ENCODE peak calls at places on chromosome 2, in eight cellular contexts. K, W, Q, J, T, A, M and D are unnamed samples. For H3K36me3, the result is how much of the 10 kb centered on the place peaks cover.

GRCh38 chr2:10079931-10080535 is at the start of gene CYS1:
- DNase-seq in K (peak), W (peak), Q (peak), J (no peak), T (peak), A (no peak), M (peak), D (no peak)

GRCh38 chr2:17610521-17610920 is 70.0 kb downstream of the VSNL1 start:
- DNase-seq in K (peak), W (no peak), Q (peak), J (peak), T (no peak), A (no peak), M (no peak), D (no peak)

GRCh38 chr2:156394033-156394741 is 42.0 kb upstream of the GPD2 start:
- DNase-seq in K (no peak), W (no peak), Q (no peak), J (no peak), T (no peak), A (no peak), M (peak), D (no peak)

GRCh38 chr2:198615972-198616371 is 811.6 kb downstream of the PLCL1 start:
- DNase-seq in K (no peak), W (no peak), Q (no peak), J (peak), T (peak), A (peak), M (no peak), D (no peak)

GRCh38 chr2:27891063-27891819 is 712 bp downstream of the BABAM2 start:
- DNase-seq in K (peak), W (peak), Q (peak), J (peak), T (peak), A (peak), M (peak), D (peak)

GRCh38 chr2:39080152-39080551 is 40.7 kb downstream of the SOS1 start:
- DNase-seq in K (no peak), W (no peak), Q (peak), J (no peak), T (no peak), A (no peak), M (no peak), D (no peak)

GRCh38 chr2:85243101-85244072 is 84.4 kb downstream of the TGOLN2 start:
- DNase-seq in K (peak), W (peak), Q (peak), J (peak), T (no peak), A (peak), M (peak), D (no peak)

GRCh38 chr2:112958428-112959108 is 19.2 kb upstream of the IL36G start:
- DNase-seq in K (peak), W (no peak), Q (peak), J (peak), T (peak), A (no peak), M (peak), D (peak)

GRCh38 chr2:167212054-167212648 is 323.9 kb downstream of the XIRP2 start:
- DNase-seq in K (peak), W (no peak), Q (peak), J (peak), T (peak), A (no peak), M (peak), D (peak)

GRCh38 chr2:88658318-88658717 is 31.1 kb upstream of the EIF2AK3 start:
- DNase-seq in K (no peak), W (no peak), Q (no peak), J (peak), T (no peak), A (no peak), M (no peak), D (peak)

GRCh38 chr2:196515041-196515440 is 124.5 kb upstream of the CCDC150 start:
- DNase-seq in K (no peak), W (no peak), Q (no peak), J (no peak), T (no peak), A (no peak), M (no peak), D (no peak)

GRCh38 chr2:67515538-67515937 is 118.4 kb downstream of the ETAA1 start:
- DNase-seq in K (peak), W (no peak), Q (no peak), J (no peak), T (no peak), A (no peak), M (no peak), D (no peak)

GRCh38 chr2:65722028-65722427 is 289.6 kb upstream of the SPRED2 start:
- DNase-seq in K (peak), W (peak), Q (peak), J (peak), T (peak), A (peak), M (peak), D (peak)

GRCh38 chr2:85448840-85449588 is 30.5 kb downstream of the SH2D6 start:
- DNase-seq in K (no peak), W (no peak), Q (no peak), J (no peak), T (no peak), A (no peak), M (no peak), D (no peak)

GRCh38 chr2:204207851-204208250 is 271.3 kb downstream of the ICOS start:
- DNase-seq in K (no peak), W (no peak), Q (no peak), J (no peak), T (no peak), A (no peak), M (no peak), D (no peak)

GRCh38 chr2:232543491-232543890 is 4.0 kb downstream of the CHRNG start:
- DNase-seq in K (no peak), W (no peak), Q (no peak), J (no peak), T (no peak), A (no peak), M (no peak), D (no peak)

GRCh38 chr2:30147196-30147714 is 448 bp downstream of the YPEL5 start:
- DNase-seq in K (peak), W (no peak), Q (peak), J (no peak), T (peak), A (no peak), M (no peak), D (no peak)

GRCh38 chr2:26477126-26477910 is 606 bp downstream of the OTOF start:
- DNase-seq in K (no peak), W (no peak), Q (no peak), J (no peak), T (no peak), A (no peak), M (peak), D (no peak)

GRCh38 chr2:236795176-236795860 is 225.7 kb downstream of the ACKR3 start:
- DNase-seq in K (no peak), W (no peak), Q (no peak), J (peak), T (no peak), A (no peak), M (no peak), D (no peak)

GRCh38 chr2:212528106-212528856 is 10.3 kb downstream of the ERBB4 start:
- DNase-seq in K (peak), W (no peak), Q (no peak), J (no peak), T (no peak), A (no peak), M (no peak), D (no peak)

GRCh38 chr2:222709191-222709891 is 37.9 kb downstream of the MOGAT1 start:
- DNase-seq in K (peak), W (peak), Q (peak), J (peak), T (peak), A (peak), M (peak), D (peak)

GRCh38 chr2:1807167-1807566 is 62.9 kb upstream of the PXDN start:
- DNase-seq in K (no peak), W (no peak), Q (no peak), J (no peak), T (no peak), A (no peak), M (no peak), D (no peak)

GRCh38 chr2:133768261-133769021 is 200.2 kb upstream of the NCKAP5 start:
- DNase-seq in K (no peak), W (no peak), Q (no peak), J (no peak), T (no peak), A (no peak), M (no peak), D (peak)

GRCh38 chr2:35081001-35081628 is 1274.5 kb upstream of the CRIM1 start:
- DNase-seq in K (no peak), W (no peak), Q (no peak), J (peak), T (no peak), A (no peak), M (no peak), D (peak)

GRCh38 chr2:191637182-191638078 is 40.5 kb upstream of the NABP1 start:
- DNase-seq in K (no peak), W (no peak), Q (peak), J (peak), T (peak), A (no peak), M (no peak), D (peak)

GRCh38 chr2:74481961-74482800 is 617 bp downstream of the CCDC142 start:
- DNase-seq in K (peak), W (no peak), Q (peak), J (no peak), T (peak), A (peak), M (peak), D (peak)

GRCh38 chr2:224892574-224893204 is 149.6 kb downstream of the DOCK10 start:
- DNase-seq in K (no peak), W (no peak), Q (no peak), J (no peak), T (no peak), A (no peak), M (peak), D (no peak)

GRCh38 chr2:11745613-11746375 is 638 bp upstream of the LPIN1 start:
- DNase-seq in K (no peak), W (no peak), Q (no peak), J (no peak), T (no peak), A (no peak), M (no peak), D (no peak)

GRCh38 chr2:56534321-56534720 is 350.5 kb downstream of the CCDC85A start:
- DNase-seq in K (no peak), W (no peak), Q (no peak), J (no peak), T (no peak), A (no peak), M (no peak), D (no peak)

GRCh38 chr2:127066942-127067341 is 40.0 kb downstream of the BIN1 start:
- DNase-seq in K (no peak), W (peak), Q (no peak), J (peak), T (no peak), A (peak), M (no peak), D (no peak)
- H3K36me3 ChIP-seq in K (under half), W (under half), Q (under half), J (under half), T (under half), A (under half), M (under half), D (under half)

GRCh38 chr2:231411871-231412615 is 16.5 kb downstream of the B3GNT7 start:
- DNase-seq in K (peak), W (peak), Q (no peak), J (peak), T (peak), A (peak), M (peak), D (peak)

GRCh38 chr2:231412616-231412963 is 17.1 kb downstream of the B3GNT7 start:
- DNase-seq in K (no peak), W (no peak), Q (no peak), J (no peak), T (no peak), A (no peak), M (no peak), D (no peak)

GRCh38 chr2:231411237-231411636 is 15.7 kb downstream of the B3GNT7 start:
- DNase-seq in K (no peak), W (no peak), Q (no peak), J (no peak), T (no peak), A (no peak), M (peak), D (no peak)

GRCh38 chr2:231409773-231410172 is 14.3 kb downstream of the B3GNT7 start:
- DNase-seq in K (no peak), W (no peak), Q (no peak), J (no peak), T (no peak), A (peak), M (no peak), D (no peak)

DNA sequence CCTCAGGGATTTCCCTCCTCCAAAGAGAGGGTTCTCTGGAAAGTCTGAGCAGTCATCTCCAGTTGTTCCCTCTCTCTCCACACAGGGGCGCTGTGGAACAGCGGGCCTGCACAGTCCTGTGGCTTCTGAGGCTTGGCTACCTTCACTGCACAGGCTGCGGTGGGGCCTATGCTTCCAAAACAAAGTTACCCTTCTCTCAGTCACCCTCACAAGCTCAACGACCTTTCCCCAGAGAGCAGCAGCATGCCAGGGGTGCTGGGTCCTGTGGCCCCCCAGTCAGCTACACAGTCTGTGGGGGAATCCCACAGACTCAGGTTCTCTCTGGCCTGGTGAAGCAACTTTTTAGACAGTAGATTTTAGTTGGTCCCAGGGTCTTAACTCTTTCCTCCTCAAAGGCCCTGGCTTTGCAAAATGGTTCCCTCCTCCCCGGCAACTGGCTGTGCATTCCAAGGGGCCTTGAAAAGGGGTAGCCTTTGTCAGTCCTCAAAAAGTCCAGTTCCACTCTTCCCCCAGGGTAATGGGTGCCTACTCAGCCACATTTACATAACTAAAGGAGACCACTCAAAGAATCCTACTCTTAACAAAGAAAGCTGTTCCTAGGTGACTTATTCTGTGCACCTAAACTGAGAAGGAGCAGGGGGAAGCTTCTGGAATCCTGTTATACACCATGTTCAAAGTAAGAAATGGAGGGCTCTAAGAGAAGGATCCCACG is 14.9 kb downstream of the B3GNT7 start:
- DNase-seq in K (no peak), W (no peak), Q (peak), J (no peak), T (no peak), A (no peak), M (peak), D (no peak)
- TF ChIP-seq CTCF in K (peak), W (no peak), Q (peak), J (peak), T (peak), A (peak), M (peak), D (peak)

DNA sequence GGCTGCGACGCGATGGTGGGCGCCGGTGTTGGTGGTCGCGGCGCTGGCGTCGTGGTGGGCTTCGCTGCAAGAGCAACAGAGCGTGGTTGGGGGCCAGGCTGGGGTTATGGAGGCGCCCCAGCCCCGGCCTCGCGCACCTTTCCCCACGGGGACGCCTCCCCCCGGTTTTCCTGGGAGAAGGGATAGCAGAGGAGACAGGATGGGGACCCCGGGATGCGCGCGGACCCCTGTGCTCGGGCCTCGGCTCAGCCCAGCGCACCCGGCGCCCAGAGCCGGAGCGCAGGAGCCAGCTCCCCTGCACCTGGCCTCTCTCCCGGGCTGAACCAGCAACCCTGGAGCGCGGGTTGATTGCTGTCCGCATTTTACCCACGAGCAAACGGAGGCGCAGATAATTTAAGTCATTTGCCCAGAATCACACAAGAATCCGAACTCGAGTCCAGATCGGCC is 1.0 kb downstream of the CD8A start:
- DNase-seq in K (no peak), W (no peak), Q (no peak), J (no peak), T (no peak), A (no peak), M (peak), D (no peak)
- H3K4me3 ChIP-seq in K (no peak), W (peak), Q (no peak), J (no peak), T (no peak), A (no peak), M (peak), D (no peak)

DNA sequence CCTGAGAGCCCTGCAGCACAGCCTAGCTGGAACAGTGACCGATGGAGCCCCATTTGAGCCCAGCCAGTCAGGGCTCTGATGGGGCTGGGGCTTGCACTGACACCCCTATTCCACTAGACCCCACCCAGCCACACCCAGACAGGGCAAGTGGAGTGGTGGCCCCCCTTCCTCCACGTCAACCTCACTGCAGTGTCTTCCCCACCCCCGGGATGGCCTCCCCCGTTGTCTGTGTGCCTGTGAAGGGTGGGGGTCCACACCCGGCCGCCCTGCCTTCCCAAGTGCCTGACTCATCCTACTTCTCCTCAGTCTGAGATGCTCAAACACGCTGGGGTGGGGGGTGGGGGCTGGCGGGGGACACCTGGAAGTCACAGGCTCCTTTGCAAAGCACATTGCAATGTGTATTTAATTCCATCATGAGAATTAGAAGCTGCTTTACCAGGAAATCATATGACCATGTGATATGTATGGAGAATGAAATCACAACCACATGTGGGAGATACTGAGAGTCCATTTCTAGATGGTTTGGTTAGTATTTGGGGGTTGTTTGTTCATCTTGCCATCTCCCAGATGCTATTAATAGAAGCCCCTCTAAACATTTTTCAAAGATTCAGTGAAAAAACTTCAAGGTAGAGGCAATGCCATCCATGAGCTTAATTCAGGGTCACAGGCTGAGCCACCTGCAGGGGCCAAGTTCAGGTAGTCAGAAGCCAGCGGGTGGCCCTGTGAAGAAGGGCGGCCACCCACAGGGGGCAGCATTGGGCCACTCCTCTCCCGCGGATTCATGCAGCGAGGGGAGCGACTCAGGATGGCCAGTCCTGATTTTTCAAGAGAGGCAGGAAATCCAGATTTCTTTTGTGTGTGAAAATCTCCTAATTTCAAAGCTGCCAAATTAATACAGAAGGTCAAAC is 22.7 kb upstream of the GMPPA start:
- DNase-seq in K (peak), W (peak), Q (peak), J (peak), T (peak), A (peak), M (peak), D (peak)
- H3K36me3 ChIP-seq in K (under half), W (under half), Q (under half), J (under half), T (under half), A (under half), M (under half), D (under half)

DNA sequence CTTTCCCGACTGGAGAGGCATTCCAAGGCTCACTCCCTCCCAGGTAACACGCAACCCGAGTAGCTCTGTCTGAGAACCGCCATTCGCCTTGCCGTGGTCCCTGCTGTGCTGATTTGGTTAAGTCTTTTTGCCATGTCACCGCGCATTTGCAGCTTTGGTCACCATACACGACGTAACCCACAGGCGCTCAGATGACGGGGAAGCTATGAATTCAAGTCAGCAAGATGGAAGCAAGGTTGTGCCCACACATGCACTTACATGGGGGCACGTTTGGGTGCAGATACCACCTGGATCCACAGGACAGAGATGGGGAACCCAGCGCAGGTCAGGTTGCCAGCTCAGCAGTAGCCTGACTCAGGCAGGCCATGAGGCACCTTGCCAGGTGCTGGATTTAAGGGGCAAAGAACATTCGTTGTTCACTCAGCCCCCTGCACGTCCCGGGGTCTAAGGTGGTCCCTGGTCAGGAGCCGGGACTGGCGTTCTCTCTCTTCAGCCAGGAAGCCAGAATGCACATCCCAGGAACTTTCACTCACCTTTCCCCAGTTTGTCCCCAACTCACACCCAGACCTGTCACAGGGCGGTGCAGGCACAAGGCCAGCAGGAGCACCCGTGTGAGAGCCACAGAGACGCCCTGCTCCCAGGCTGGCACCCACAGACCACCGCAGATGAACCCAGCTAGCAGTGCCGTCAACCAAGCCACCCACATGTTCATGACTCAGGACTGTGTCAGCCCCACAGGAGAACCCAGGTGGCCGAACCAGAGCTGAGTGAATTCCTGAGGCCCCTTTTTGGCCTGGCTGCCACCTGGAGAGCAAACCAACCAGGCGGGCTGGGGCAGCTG is 19.9 kb downstream of the SNED1 start:
- DNase-seq in K (no peak), W (no peak), Q (no peak), J (no peak), T (no peak), A (no peak), M (no peak), D (no peak)
- TF ChIP-seq CTCF in K (no peak), W (no peak), Q (no peak), J (no peak), T (no peak), A (no peak), M (no peak), D (no peak)

DNA sequence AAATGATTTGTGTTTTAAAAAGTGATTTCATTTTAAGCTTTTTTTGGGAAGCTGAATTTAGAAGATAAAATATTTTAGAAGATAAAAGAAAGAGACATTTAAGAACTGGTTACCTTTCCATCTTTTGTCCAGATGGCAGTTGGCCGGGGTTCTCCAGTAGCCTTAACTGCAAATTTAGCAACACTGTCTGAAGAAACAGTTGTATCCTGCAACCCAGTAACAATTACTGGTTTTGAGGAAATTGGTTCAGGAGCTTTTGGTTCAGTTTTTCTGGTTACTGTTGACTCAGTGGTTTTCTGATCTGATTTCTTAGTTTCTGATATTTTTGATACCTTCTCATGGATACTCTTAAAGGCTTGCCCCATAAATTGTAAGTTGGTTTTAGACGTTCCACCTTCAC is 49.9 kb downstream of the PLEKHA3 start:
- DNase-seq in K (no peak), W (no peak), Q (no peak), J (no peak), T (no peak), A (no peak), M (no peak), D (no peak)
- H3K4me3 ChIP-seq in K (no peak), W (no peak), Q (no peak), J (no peak), T (no peak), A (no peak), M (no peak), D (no peak)